ENCODE peak calls at places on chromosome 1, in six cellular contexts. A is left ventricle myocardium inferior, T is fibroblast of lung, V is heart right ventricle, C is tibial nerve, Q is stomach. Z is an unnamed sample.

GRCh38 chr1:229434005-229434640 is at the start of gene ACTA1:
- DNase-seq in A (peak; percentile 46), T (no peak), V (peak; percentile 17), C (no peak), Q (no peak), Z (no peak)

GRCh38 chr1:115807723-115808122 is 33.2 kb downstream of the NHLH2 start:
- DNase-seq in A (no peak), T (peak; percentile 59), V (no peak), C (peak; percentile 78), Q (peak; percentile 67), Z (peak; percentile 80)

GRCh38 chr1:226082959-226083302 is 20.4 kb downstream of the H3-3A start:
- DNase-seq in A (peak; percentile 69), T (peak; percentile 48), V (peak; percentile 69), C (peak; percentile 59), Q (peak; percentile 64), Z (peak; percentile 49)

GRCh38 chr1:89451011-89451410 is 73.6 kb upstream of the LRRC8B start:
- DNase-seq in A (no peak), T (peak; percentile 75), V (no peak), C (no peak), Q (no peak), Z (no peak)

GRCh38 chr1:63891211-63891610 is 117.4 kb downstream of the ROR1 start:
- DNase-seq in A (no peak), T (no peak), V (no peak), C (no peak), Q (no peak), Z (no peak)

GRCh38 chr1:93519196-93519825 is 71.4 kb downstream of the FNBP1L start:
- DNase-seq in A (no peak), T (peak; percentile 40), V (no peak), C (no peak), Q (no peak), Z (no peak)

GRCh38 chr1:174052621-174053020 is 30.5 kb upstream of the RC3H1 start:
- DNase-seq in A (no peak), T (peak; percentile 49), V (no peak), C (no peak), Q (no peak), Z (no peak)

GRCh38 chr1:185969524-185969991 is 235.4 kb downstream of the HMCN1 start:
- DNase-seq in A (no peak), T (peak; percentile 74), V (no peak), C (no peak), Q (no peak), Z (no peak)

GRCh38 chr1:187261637-187262036 is 432.9 kb downstream of the PLA2G4A start:
- DNase-seq in A (no peak), T (peak; percentile 6), V (no peak), C (no peak), Q (no peak), Z (no peak)

GRCh38 chr1:56584910-56585528 is 5.7 kb upstream of the PLPP3 start:
- DNase-seq in A (no peak), T (peak; percentile 51), V (no peak), C (peak; percentile 73), Q (no peak), Z (peak; percentile 30)

GRCh38 chr1:21552715-21553114 is 43.5 kb downstream of the ALPL start:
- DNase-seq in A (no peak), T (peak; percentile 98), V (no peak), C (no peak), Q (no peak), Z (no peak)

GRCh38 chr1:226887006-226887405 is 16.6 kb downstream of the PSEN2 start:
- DNase-seq in A (no peak), T (no peak), V (no peak), C (no peak), Q (no peak), Z (no peak)

GRCh38 chr1:29346573-29346972 is 110.3 kb downstream of the PTPRU start:
- DNase-seq in A (no peak), T (no peak), V (no peak), C (no peak), Q (no peak), Z (no peak)

GRCh38 chr1:94617139-94617805 is 75.7 kb upstream of the F3 start:
- DNase-seq in A (no peak), T (peak; percentile 83), V (no peak), C (no peak), Q (no peak), Z (no peak)

GRCh38 chr1:43583058-43583457 is 52.4 kb downstream of the PTPRF start:
- DNase-seq in A (no peak), T (no peak), V (no peak), C (no peak), Q (no peak), Z (no peak)

GRCh38 chr1:119794230-119794629 is 17.0 kb downstream of the REG4 start:
- DNase-seq in A (no peak), T (no peak), V (no peak), C (no peak), Q (no peak), Z (no peak)

GRCh38 chr1:241531195-241532172 is 694 bp upstream of the KMO start:
- DNase-seq in A (no peak), T (peak; percentile 68), V (no peak), C (no peak), Q (no peak), Z (no peak)

GRCh38 chr1:16727190-16728111 is 12.9 kb upstream of the RNU1-4 start:
- DNase-seq in A (no peak), T (peak; percentile 65), V (peak; percentile 24), C (peak; percentile 17), Q (peak; percentile 34), Z (peak; percentile 25)

GRCh38 chr1:147892731-147893214 is 9.8 kb upstream of the GJA8 start:
- DNase-seq in A (no peak), T (peak; percentile 47), V (no peak), C (peak; percentile 19), Q (no peak), Z (peak; percentile 16)

GRCh38 chr1:237873487-237873927 is 17.2 kb downstream of the ZP4 start:
- DNase-seq in A (no peak), T (peak; percentile 97), V (no peak), C (no peak), Q (no peak), Z (no peak)

GRCh38 chr1:173717238-173717637 is 2.5 kb downstream of the KLHL20 start:
- DNase-seq in A (no peak), T (peak; percentile 6), V (no peak), C (no peak), Q (no peak), Z (no peak)

GRCh38 chr1:63794927-63795326 is 21.1 kb downstream of the ROR1 start:
- DNase-seq in A (no peak), T (peak; percentile 87), V (no peak), C (no peak), Q (no peak), Z (no peak)

GRCh38 chr1:198904356-198904755 is 265.5 kb downstream of the PTPRC start:
- DNase-seq in A (no peak), T (peak; percentile 59), V (no peak), C (no peak), Q (no peak), Z (no peak)

GRCh38 chr1:61569212-61569621 is 155.7 kb downstream of the TM2D1 start:
- DNase-seq in A (no peak), T (no peak), V (no peak), C (no peak), Q (no peak), Z (no peak)

GRCh38 chr1:225899044-225899925 is 10.3 kb upstream of the LEFTY1 start:
- DNase-seq in A (no peak), T (no peak), V (no peak), C (no peak), Q (no peak), Z (no peak)

GRCh38 chr1:53348491-53349368 is 20.9 kb upstream of the LRP8 start:
- DNase-seq in A (no peak), T (no peak), V (no peak), C (no peak), Q (peak; percentile 8), Z (no peak)

GRCh38 chr1:50861742-50862141 is 98.3 kb downstream of the FAF1 start:
- DNase-seq in A (no peak), T (no peak), V (no peak), C (no peak), Q (no peak), Z (no peak)

GRCh38 chr1:3060112-3060511 is 8.9 kb upstream of the PRDM16 start:
- DNase-seq in A (no peak), T (no peak), V (no peak), C (no peak), Q (peak; percentile 24), Z (no peak)

GRCh38 chr1:3060601-3061551 is 8.1 kb upstream of the PRDM16 start:
- DNase-seq in A (no peak), T (peak; percentile 28), V (no peak), C (no peak), Q (peak; percentile 25), Z (no peak)

GRCh38 chr1:3061981-3062615 is 6.9 kb upstream of the PRDM16 start:
- DNase-seq in A (no peak), T (no peak), V (no peak), C (no peak), Q (peak; percentile 25), Z (no peak)

GRCh38 chr1:3062616-3063378 is 6.2 kb upstream of the PRDM16 start:
- DNase-seq in A (no peak), T (no peak), V (peak; percentile 14), C (no peak), Q (peak; percentile 24), Z (no peak)

GRCh38 chr1:3061566-3061965 is 7.4 kb upstream of the PRDM16 start:
- DNase-seq in A (no peak), T (no peak), V (no peak), C (no peak), Q (peak; percentile 21), Z (no peak)
- H3K4me3 ChIP-seq in A (no peak overlapping the region), T (no peak overlapping the region), V (no peak overlapping the region), C (no peak overlapping the region), Q (no peak overlapping the region), Z (no peak overlapping the region)

GRCh38 chr1:35557611-35558373 is at the start of gene NCDN:
- DNase-seq in A (peak; percentile 98), T (peak; percentile 98), V (peak; percentile 96), C (peak; percentile 93), Q (peak; percentile 96), Z (peak; percentile 96)
- TF ChIP-seq CTCF in A (no peak), T (no peak), V (no peak), C (peak; percentile 54), Q (no peak), Z (no peak)

DNA sequence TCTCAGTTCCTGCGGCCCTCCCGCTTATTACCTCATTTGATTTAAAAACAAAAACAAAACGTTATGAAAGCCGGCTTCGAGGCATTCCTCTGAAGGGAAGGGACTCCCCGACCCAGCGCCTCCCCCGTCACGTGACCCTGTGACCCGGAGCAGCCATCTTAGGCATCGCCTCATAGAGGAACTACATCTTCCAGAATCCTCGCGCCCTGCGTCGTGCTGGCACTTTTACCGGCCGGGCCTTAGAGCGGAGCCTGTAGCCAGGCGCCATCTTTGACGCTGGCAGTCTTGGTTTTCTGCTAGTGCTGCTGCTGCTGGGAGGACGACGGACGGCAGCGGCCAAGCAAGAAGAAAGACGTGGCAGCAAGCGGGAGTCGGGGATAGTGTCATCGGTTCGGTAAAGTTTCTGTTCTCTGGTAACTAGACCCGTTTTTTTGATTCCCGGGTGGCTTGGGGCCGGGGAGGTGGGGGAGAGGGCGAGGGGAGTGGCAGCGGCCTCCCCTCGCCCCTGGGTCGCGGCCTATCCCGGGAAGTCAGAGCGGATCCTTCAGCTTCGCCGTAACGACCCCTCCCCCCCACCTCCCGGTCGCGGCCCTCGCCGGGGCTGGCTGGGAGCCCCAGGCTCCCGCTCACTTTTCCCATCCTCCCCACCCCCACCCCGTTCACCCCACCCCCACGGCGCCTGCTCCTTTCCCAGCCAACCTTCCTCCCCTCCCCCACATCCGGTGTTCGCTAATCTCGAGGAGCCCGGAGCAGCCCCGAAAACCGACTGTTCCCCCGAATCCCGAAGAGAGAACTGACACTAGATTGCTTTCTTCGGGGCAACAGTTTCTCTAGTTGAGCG is at the start of the genes ZBED6 and ZC3H11A:
- DNase-seq in A (peak; percentile 99), T (peak; percentile 97), V (peak; percentile 98), C (peak; percentile 98), Q (peak; percentile 99), Z (peak; percentile 98)
- H3K4me1 ChIP-seq in A (peaks cover 49% of the 10 kb centered on the region), T (peaks cover 8% of the 10 kb centered on the region), V (peaks cover 44% of the 10 kb centered on the region), C (peaks cover 48% of the 10 kb centered on the region), Q (peaks cover 40% of the 10 kb centered on the region), Z (peaks cover 8% of the 10 kb centered on the region)

GRCh38 chr1:59759156-59759925 is 55.4 kb upstream of the HOOK1 start:
- DNase-seq in A (peak; percentile 77), T (peak; percentile 69), V (peak; percentile 79), C (peak; percentile 84), Q (peak; percentile 83), Z (peak; percentile 75)
- H3K4me3 ChIP-seq in A (peak overlapping the region; percentile 56), T (no peak overlapping the region), V (peak overlapping the region; percentile 28), C (no peak overlapping the region), Q (no peak overlapping the region), Z (no peak overlapping the region)